ENCODE peak calls at places on chromosomes 2 and 18, in five cellular contexts. One of them, this sample, is unnamed.

GRCh38 chr18:25826823-25827617 is 263.4 kb downstream of the SS18 start:
- DNase-seq in GM23338: no peak
- DNase-seq in K562: no peak
- DNase-seq in A549: no peak
- DNase-seq in GM12878: no peak
- DNase-seq in this sample: peak; percentile 58

GRCh38 chr2:105373895-105374401 is 24.9 kb downstream of the FHL2 start:
- DNase-seq in GM23338: no peak
- DNase-seq in K562: no peak
- DNase-seq in A549: no peak
- DNase-seq in GM12878: peak; percentile 66
- DNase-seq in this sample: no peak

GRCh38 chr2:38945372-38945771 is 55.7 kb downstream of the ARHGEF33 start:
- DNase-seq in GM23338: no peak
- DNase-seq in K562: peak; percentile 41
- DNase-seq in A549: no peak
- DNase-seq in GM12878: no peak
- DNase-seq in this sample: no peak

GRCh38 chr18:45837283-45838070 is 12.0 kb downstream of the SIGLEC15 start:
- DNase-seq in GM23338: peak; percentile 89
- DNase-seq in K562: no peak
- DNase-seq in A549: no peak
- DNase-seq in GM12878: no peak
- DNase-seq in this sample: no peak

GRCh38 chr2:27079233-27080139 is 1.1 kb downstream of the EMILIN1 start:
- DNase-seq in GM23338: no peak
- DNase-seq in K562: no peak
- DNase-seq in A549: no peak
- DNase-seq in GM12878: no peak
- DNase-seq in this sample: no peak

GRCh38 chr2:217090024-217090473 is 230.2 kb upstream of the TNP1 start:
- DNase-seq in GM23338: no peak
- DNase-seq in K562: peak; percentile 42
- DNase-seq in A549: no peak
- DNase-seq in GM12878: peak; percentile 82
- DNase-seq in this sample: no peak

GRCh38 chr2:217922101-217923006 is 80.4 kb downstream of the TNS1 start:
- DNase-seq in GM23338: no peak
- DNase-seq in K562: peak; percentile 35
- DNase-seq in A549: no peak
- DNase-seq in GM12878: no peak
- DNase-seq in this sample: no peak

GRCh38 chr2:151857650-151858049 is 29.4 kb upstream of the ARL5A start:
- DNase-seq in GM23338: no peak
- DNase-seq in K562: no peak
- DNase-seq in A549: no peak
- DNase-seq in GM12878: no peak
- DNase-seq in this sample: peak; percentile 16

GRCh38 chr18:79684283-79684631 is 4.7 kb downstream of the CTDP1 start:
- DNase-seq in GM23338: no peak
- DNase-seq in K562: no peak
- DNase-seq in A549: no peak
- DNase-seq in GM12878: no peak
- DNase-seq in this sample: no peak

GRCh38 chr18:79682481-79682880 is 2.9 kb downstream of the CTDP1 start:
- DNase-seq in GM23338: no peak
- DNase-seq in K562: no peak
- DNase-seq in A549: no peak
- DNase-seq in GM12878: no peak
- DNase-seq in this sample: no peak

GRCh38 chr18:79683626-79684282 is 4.2 kb downstream of the CTDP1 start:
- DNase-seq in GM23338: no peak
- DNase-seq in K562: no peak
- DNase-seq in A549: no peak
- DNase-seq in GM12878: no peak
- DNase-seq in this sample: no peak

GRCh38 chr18:79681484-79682387 is 2.1 kb downstream of the CTDP1 start:
- DNase-seq in GM23338: no peak
- DNase-seq in K562: no peak
- DNase-seq in A549: no peak
- DNase-seq in GM12878: no peak
- DNase-seq in this sample: no peak

DNA sequence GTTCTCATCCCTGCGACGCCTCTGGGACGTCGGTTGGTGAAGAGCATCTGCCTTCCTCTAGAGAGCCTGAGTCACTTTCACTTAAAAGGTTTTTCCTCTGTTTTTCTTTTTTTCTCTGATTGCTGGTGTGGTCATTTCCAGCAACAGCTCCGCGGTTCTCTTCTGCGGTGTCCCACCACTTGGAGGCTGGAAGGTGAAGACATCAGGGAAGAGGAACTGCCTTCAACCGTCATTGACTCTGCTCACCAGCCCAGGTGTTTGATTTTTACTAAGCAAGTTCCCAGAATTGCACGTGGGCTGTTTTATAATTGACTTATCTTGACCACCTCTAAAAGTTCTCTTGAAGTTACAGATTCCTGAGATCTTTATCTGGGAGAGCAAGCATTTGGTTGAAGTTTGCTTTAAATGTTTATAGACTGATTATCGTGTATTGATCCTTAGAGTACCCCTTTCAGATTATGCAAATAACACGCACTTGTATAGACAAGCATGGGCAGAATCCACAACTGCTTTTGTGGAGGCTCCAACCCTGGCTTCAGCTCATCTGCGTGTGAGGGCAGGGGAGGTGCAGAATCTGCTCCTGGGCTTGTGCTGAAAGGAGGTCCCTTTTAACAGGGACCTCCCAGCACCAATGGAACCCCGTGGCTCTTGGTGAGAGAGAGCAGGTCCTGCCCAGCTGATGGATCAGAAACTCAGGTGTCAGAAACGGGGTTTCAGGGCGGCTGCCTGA is 3.5 kb downstream of the CTDP1 start:
- DNase-seq in GM23338: no peak
- DNase-seq in K562: no peak
- DNase-seq in A549: no peak
- DNase-seq in GM12878: no peak
- DNase-seq in this sample: no peak
- TF ChIP-seq JUNB in GM23338: no peak
- TF ChIP-seq JUNB in K562: no peak
- TF ChIP-seq JUNB in A549: no peak
- TF ChIP-seq JUNB in GM12878: no peak
- TF ChIP-seq JUNB in this sample: no peak

DNA sequence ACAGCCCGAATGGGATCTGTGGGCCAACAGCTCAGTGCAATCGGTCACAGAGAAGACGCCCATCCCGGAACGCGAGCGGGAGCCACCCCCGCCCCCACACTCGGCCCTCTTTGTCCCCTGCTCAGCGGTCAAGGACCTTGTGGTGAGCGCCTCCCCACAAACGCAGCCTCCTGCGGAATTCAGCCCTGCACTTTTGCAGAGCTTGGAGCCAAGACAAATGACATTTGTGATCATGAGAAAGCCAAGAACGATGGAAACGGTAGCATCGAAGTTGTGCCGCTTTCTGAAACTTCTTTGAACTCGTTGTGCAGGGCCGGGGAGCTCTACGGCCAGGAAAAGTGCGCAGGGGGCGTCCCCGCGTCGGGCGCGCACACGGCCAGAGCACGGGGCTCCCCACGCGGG is 6.7 kb upstream of the SALL3 start:
- DNase-seq in GM23338: peak; percentile 40
- DNase-seq in K562: no peak
- DNase-seq in A549: no peak
- DNase-seq in GM12878: no peak
- DNase-seq in this sample: no peak
- TF ChIP-seq JUNB in GM23338: no peak
- TF ChIP-seq JUNB in K562: no peak
- TF ChIP-seq JUNB in A549: no peak
- TF ChIP-seq JUNB in GM12878: no peak
- TF ChIP-seq JUNB in this sample: no peak

GRCh38 chr2:199973703-199974102 is 18.3 kb downstream of the MAIP1 start:
- DNase-seq in GM23338: peak; percentile 70
- DNase-seq in K562: no peak
- DNase-seq in A549: peak; percentile 15
- DNase-seq in GM12878: no peak
- DNase-seq in this sample: peak; percentile 46
- TF ChIP-seq JUNB in GM23338: no peak
- TF ChIP-seq JUNB in K562: no peak
- TF ChIP-seq JUNB in A549: no peak
- TF ChIP-seq JUNB in GM12878: no peak
- TF ChIP-seq JUNB in this sample: no peak

GRCh38 chr2:37744010-37744409 is 72.6 kb upstream of the CDC42EP3 start:
- DNase-seq in GM23338: no peak
- DNase-seq in K562: no peak
- DNase-seq in A549: no peak
- DNase-seq in GM12878: no peak
- DNase-seq in this sample: no peak
- TF ChIP-seq JUNB in GM23338: no peak
- TF ChIP-seq JUNB in K562: no peak
- TF ChIP-seq JUNB in A549: no peak
- TF ChIP-seq JUNB in GM12878: no peak
- TF ChIP-seq JUNB in this sample: no peak

DNA sequence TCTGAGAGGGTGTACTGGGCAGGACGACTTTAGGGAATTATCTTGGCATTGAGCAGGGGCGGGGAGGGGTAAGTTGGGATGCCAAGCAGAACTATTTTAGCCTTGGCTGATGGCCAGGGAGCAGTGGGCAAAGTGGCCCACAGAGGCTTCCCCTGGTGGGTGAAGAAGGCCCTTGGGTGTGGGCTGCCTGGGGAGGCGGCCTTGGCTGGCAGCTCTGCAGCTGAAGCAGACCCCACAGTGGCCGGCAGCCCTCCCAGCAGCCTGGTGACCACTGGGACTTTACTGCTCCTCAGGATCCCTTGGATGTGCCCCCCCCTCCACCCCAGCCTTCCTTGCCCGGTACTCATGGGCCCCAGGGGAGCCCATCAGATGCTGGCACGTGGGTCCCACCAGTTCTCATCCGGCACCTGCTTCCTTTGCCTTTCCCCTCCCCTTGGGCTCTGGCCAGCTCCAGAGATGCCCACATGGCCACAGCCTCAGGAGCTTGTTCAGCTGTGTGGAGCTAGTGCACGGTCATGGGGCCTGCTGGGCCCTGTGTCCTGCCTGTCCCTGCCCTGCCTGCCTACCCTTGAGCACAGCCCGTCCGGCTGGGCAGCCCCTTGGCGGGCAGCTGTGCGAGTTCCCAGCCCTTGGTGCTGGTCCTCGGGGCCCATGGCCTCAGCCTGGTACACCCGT is 122.1 kb upstream of the HS6ST1 start:
- DNase-seq in GM23338: no peak
- DNase-seq in K562: no peak
- DNase-seq in A549: no peak
- DNase-seq in GM12878: no peak
- DNase-seq in this sample: no peak
- TF ChIP-seq JUNB in GM23338: no peak
- TF ChIP-seq JUNB in K562: no peak
- TF ChIP-seq JUNB in A549: no peak
- TF ChIP-seq JUNB in GM12878: no peak
- TF ChIP-seq JUNB in this sample: no peak

GRCh38 chr2:96859681-96860064 is 1.9 kb upstream of the ANKRD39 start:
- DNase-seq in GM23338: no peak
- DNase-seq in K562: no peak
- DNase-seq in A549: no peak
- DNase-seq in GM12878: no peak
- DNase-seq in this sample: no peak
- TF ChIP-seq JUNB in GM23338: no peak
- TF ChIP-seq JUNB in K562: no peak
- TF ChIP-seq JUNB in A549: no peak
- TF ChIP-seq JUNB in GM12878: no peak
- TF ChIP-seq JUNB in this sample: no peak

This sample was measured in HepG2.